ENCODE peak calls at places on chromosomes 16 and 17, in six cellular contexts. A, N, J, I, W and H are unnamed samples.

GRCh38 chr17:37642706-37643105 is 540 bp downstream of the DDX52 start:
- DNase-seq in N (no peak), I (no peak), A (peak; percentile 31), J (peak; percentile 62), W (no peak), H (peak; percentile 9)

GRCh38 chr16:12095275-12096161 is 119.0 kb downstream of the SNX29 start:
- DNase-seq in A (peak; percentile 62), I (peak; percentile 17), N (peak; percentile 79), W (peak; percentile 56), J (peak; percentile 69), H (peak; percentile 58)

GRCh38 chr16:84893849-84894599 is 74.2 kb downstream of the CRISPLD2 start:
- DNase-seq in J (peak; percentile 84), W (no peak), N (no peak), I (no peak), A (no peak), H (no peak)

GRCh38 chr16:4601317-4602186 is 13.1 kb downstream of the UBALD1 start:
- DNase-seq in N (no peak), A (peak; percentile 20), W (no peak), J (no peak), I (no peak), H (no peak)

GRCh38 chr17:79002796-79003593 is 6.6 kb downstream of the CANT1 start:
- DNase-seq in N (no peak), J (no peak), A (no peak), W (no peak), I (no peak), H (no peak)

GRCh38 chr16:54779549-54779948 is 151.1 kb upstream of the IRX5 start:
- DNase-seq in A (no peak), N (no peak), J (no peak), I (no peak), W (no peak), H (no peak)

GRCh38 chr16:86834451-86835035 is 256.2 kb downstream of the FOXL1 start:
- DNase-seq in N (peak; percentile 14), A (peak; percentile 88), I (peak; percentile 34), W (peak; percentile 82), J (peak; percentile 60), H (peak; percentile 74)

GRCh38 chr16:64206877-64207276 is 915.0 kb downstream of the CDH11 start:
- DNase-seq in I (no peak), J (no peak), A (peak; percentile 12), N (no peak), W (no peak), H (peak; percentile 44)

GRCh38 chr17:57540596-57540995 is 204.5 kb downstream of the CCDC182 start:
- DNase-seq in J (peak; percentile 43), A (no peak), W (no peak), I (no peak), N (no peak), H (no peak)

GRCh38 chr17:70329751-70330150 is 160.4 kb downstream of the KCNJ2 start:
- DNase-seq in A (no peak), W (no peak), J (no peak), N (no peak), I (no peak), H (no peak)

GRCh38 chr17:58235821-58236220 is 2.6 kb upstream of the LPO start:
- DNase-seq in W (no peak), N (no peak), I (no peak), J (no peak), A (no peak), H (no peak)

GRCh38 chr16:53456625-53457024 is 22.4 kb downstream of the RBL2 start:
- DNase-seq in I (no peak), A (no peak), W (no peak), J (no peak), N (no peak), H (peak; percentile 5)

GRCh38 chr16:80463303-80463702 is 77.5 kb upstream of the DYNLRB2 start:
- DNase-seq in J (no peak), I (no peak), N (no peak), A (no peak), W (no peak), H (no peak)

GRCh38 chr17:61670691-61671090 is 79.7 kb upstream of the NACA2 start:
- DNase-seq in W (no peak), I (no peak), J (no peak), N (no peak), A (no peak), H (no peak)

GRCh38 chr16:9114112-9114511 is 22.7 kb downstream of the HAPSTR1 start:
- DNase-seq in J (no peak), N (no peak), A (no peak), W (no peak), I (no peak), H (no peak)

GRCh38 chr17:2792541-2793169 is 3.6 kb upstream of the RAP1GAP2 start:
- DNase-seq in W (no peak), N (no peak), A (no peak), J (no peak), I (no peak), H (no peak)

GRCh38 chr17:56694825-56695224 is 101.3 kb downstream of the NOG start:
- DNase-seq in W (no peak), I (no peak), N (no peak), A (peak; percentile 86), J (no peak), H (no peak)

GRCh38 chr16:5916711-5917191 is 819.2 kb upstream of the EEF2KMT start:
- DNase-seq in W (no peak), I (no peak), N (no peak), A (no peak), J (no peak), H (peak; percentile 86)

GRCh38 chr17:14304876-14305636 is 4.2 kb downstream of the HS3ST3B1 start:
- DNase-seq in N (no peak), A (no peak), J (peak; percentile 55), W (peak; percentile 48), I (no peak), H (peak; percentile 72)
- H3K23ac ChIP-seq in N (no peak overlapping the region), A (peak overlapping the region; percentile 90), J (no peak overlapping the region), W (no peak overlapping the region), I (no peak overlapping the region), H (no peak overlapping the region)

GRCh38 chr16:19696312-19696711 is 21.7 kb downstream of the KNOP1 start:
- DNase-seq in J (peak; percentile 95), I (no peak), N (no peak), A (peak; percentile 88), W (no peak), H (no peak)
- H2AK5ac ChIP-seq in J (peak overlapping the region; percentile 24), I (no peak overlapping the region), N (no peak overlapping the region), A (peak overlapping the region; percentile 16), W (no peak overlapping the region), H (no peak overlapping the region)

GRCh38 chr16:88380619-88381018 is 2.1 kb upstream of the ZNF469 start:
- DNase-seq in I (no peak), W (no peak), N (no peak), J (no peak), A (no peak), H (no peak)

GRCh38 chr16:88379694-88380040 is 3.1 kb upstream of the ZNF469 start:
- DNase-seq in J (no peak), W (no peak), A (no peak), N (no peak), I (no peak), H (no peak)

GRCh38 chr16:88378836-88379693 is 3.7 kb upstream of the ZNF469 start:
- DNase-seq in J (no peak), I (no peak), A (peak; percentile 35), W (no peak), N (no peak), H (no peak)

GRCh38 chr16:88378401-88378800 is 4.4 kb upstream of the ZNF469 start:
- DNase-seq in N (no peak), J (no peak), I (no peak), A (no peak), W (no peak), H (no peak)

DNA sequence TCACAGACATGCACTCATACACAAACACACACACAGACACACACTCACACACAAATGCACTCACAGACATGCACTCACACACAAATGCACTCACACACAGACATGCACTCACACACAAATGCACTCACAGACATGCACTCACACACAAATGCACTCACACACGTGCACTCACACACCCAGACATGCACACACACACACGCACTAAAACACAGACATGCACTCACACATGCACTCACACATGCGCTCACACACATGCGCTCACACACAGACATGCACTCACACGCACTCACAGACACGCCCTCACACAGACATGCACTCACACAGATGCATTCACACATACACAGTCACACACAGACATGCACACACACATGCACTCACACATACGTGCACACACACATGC is 2.7 kb upstream of the ZNF469 start:
- DNase-seq in N (no peak), I (no peak), A (no peak), J (no peak), W (no peak), H (no peak)
- H2BK15ac ChIP-seq in N (no peak overlapping the region), I (peak overlapping the region; percentile 22), A (no peak overlapping the region), J (no peak overlapping the region), W (no peak overlapping the region), H (no peak overlapping the region)

DNA sequence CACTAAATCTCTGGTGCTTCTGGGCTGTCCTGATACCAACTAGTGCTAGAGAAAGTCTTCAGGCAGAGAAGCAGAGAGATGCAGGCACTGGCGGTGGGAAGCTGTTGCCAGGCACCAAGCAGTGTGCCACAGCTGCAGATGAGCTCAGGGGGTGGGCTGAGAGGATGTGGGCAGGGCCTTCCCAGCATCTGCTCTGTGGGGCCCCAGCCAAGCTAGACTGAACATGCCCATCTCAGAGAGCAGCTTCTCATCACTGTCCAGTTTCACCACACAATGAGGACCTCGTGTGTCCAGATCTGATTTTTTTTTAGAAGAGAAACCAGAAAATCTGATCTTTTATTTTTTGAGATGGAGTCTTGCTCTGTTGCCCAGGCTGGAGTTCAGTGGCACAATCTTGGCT is 17.1 kb downstream of the PSKH1 start:
- DNase-seq in N (no peak), J (peak; percentile 54), W (no peak), I (no peak), A (peak; percentile 69), H (no peak)
- H3K23ac ChIP-seq in N (no peak overlapping the region), J (no peak overlapping the region), W (no peak overlapping the region), I (no peak overlapping the region), A (no peak overlapping the region), H (no peak overlapping the region)

GRCh38 chr17:81317436-81317821 is 22.3 kb upstream of the SLC38A10 start:
- DNase-seq in W (no peak), J (no peak), A (no peak), I (no peak), N (no peak), H (no peak)

GRCh38 chr17:81315170-81315884 is 20.2 kb upstream of the SLC38A10 start:
- DNase-seq in W (no peak), A (no peak), I (no peak), N (no peak), J (no peak), H (no peak)

GRCh38 chr17:81314410-81315169 is 19.5 kb upstream of the SLC38A10 start:
- DNase-seq in J (no peak), I (no peak), A (no peak), N (no peak), W (no peak), H (no peak)

GRCh38 chr17:81313776-81314409 is 18.8 kb upstream of the SLC38A10 start:
- DNase-seq in W (no peak), J (no peak), A (no peak), I (no peak), N (no peak), H (no peak)

GRCh38 chr17:81315885-81316391 is 20.8 kb upstream of the SLC38A10 start:
- DNase-seq in W (no peak), J (no peak), I (no peak), A (no peak), N (no peak), H (no peak)
- H2AK5ac ChIP-seq in W (no peak overlapping the region), J (no peak overlapping the region), I (no peak overlapping the region), A (no peak overlapping the region), N (peak overlapping the region; percentile 98), H (no peak overlapping the region)